ENCODE peak calls at places on chromosomes 12 and 14, in six cellular contexts. O is adrenal gland, I is suprapubic skin, W is Peyer's patch, R is HCT116, L is uterus. J is an unnamed sample.

GRCh38 chr12:86376052-86376451 is 119.9 kb upstream of the MGAT4C start:
- DNase-seq in O (no peak), I (no peak), W (no peak), R (peak), L (no peak), J (no peak)

GRCh38 chr12:80316141-80316700 is 127.8 kb upstream of the PTPRQ start:
- DNase-seq in O (no peak), I (no peak), W (no peak), R (no peak), L (no peak), J (no peak)

GRCh38 chr14:90721619-90722305 is 94.5 kb downstream of the TTC7B start:
- DNase-seq in O (no peak), I (no peak), W (no peak), R (peak), L (no peak), J (peak)

GRCh38 chr12:57756406-57757341 is 1.8 kb downstream of the MARCHF9 start:
- DNase-seq in O (no peak), I (no peak), W (peak), R (no peak), L (no peak), J (no peak)

GRCh38 chr12:68977909-68978610 is 45.1 kb upstream of the CPM start:
- DNase-seq in O (no peak), I (no peak), W (no peak), R (no peak), L (no peak), J (no peak)

GRCh38 chr12:39931857-39932256 is 174.0 kb downstream of the SLC2A13 start:
- DNase-seq in O (no peak), I (no peak), W (no peak), R (no peak), L (no peak), J (no peak)

GRCh38 chr12:80413462-80413861 is 30.6 kb upstream of the PTPRQ start:
- DNase-seq in O (no peak), I (no peak), W (no peak), R (no peak), L (no peak), J (no peak)

GRCh38 chr14:85217412-85217811 is 312.5 kb upstream of the FLRT2 start:
- DNase-seq in O (no peak), I (no peak), W (no peak), R (no peak), L (no peak), J (no peak)

GRCh38 chr12:96020314-96021003 is 14.9 kb downstream of the LTA4H start:
- DNase-seq in O (no peak), I (no peak), W (no peak), R (no peak), L (no peak), J (no peak)

GRCh38 chr12:53952335-53952694 is 2.4 kb upstream of the HOXC12 start:
- DNase-seq in O (no peak), I (no peak), W (no peak), R (no peak), L (no peak), J (no peak)

GRCh38 chr12:58291106-58291505 is 349.7 kb downstream of the ATP23 start:
- DNase-seq in O (no peak), I (no peak), W (no peak), R (no peak), L (no peak), J (no peak)

GRCh38 chr12:100404769-100405407 is 48.0 kb downstream of the SLC17A8 start:
- DNase-seq in O (no peak), I (no peak), W (no peak), R (peak), L (no peak), J (peak)

GRCh38 chr14:65403231-65403630 is 9.3 kb upstream of the FUT8 start:
- DNase-seq in O (no peak), I (no peak), W (no peak), R (no peak), L (no peak), J (no peak)

GRCh38 chr12:74539765-74540526 is 2.3 kb downstream of the ATXN7L3B start:
- DNase-seq in O (no peak), I (no peak), W (no peak), R (no peak), L (no peak), J (no peak)

GRCh38 chr12:74539261-74539660 is 1.6 kb downstream of the ATXN7L3B start:
- DNase-seq in O (no peak), I (no peak), W (no peak), R (no peak), L (no peak), J (no peak)

GRCh38 chr12:74537126-74537706 is 419 bp upstream of the ATXN7L3B start:
- DNase-seq in O (no peak), I (no peak), W (no peak), R (peak), L (no peak), J (peak)

GRCh38 chr12:74538491-74539258 is 1.0 kb downstream of the ATXN7L3B start:
- DNase-seq in O (no peak), I (no peak), W (no peak), R (no peak), L (no peak), J (no peak)

GRCh38 chr12:74537707-74538385 is at the start of gene ATXN7L3B:
- DNase-seq in O (peak), I (peak), W (peak), R (peak), L (peak), J (peak)
- TF ChIP-seq POLR2A in O (peak), I (peak), W (peak), R (peak), L (peak), J (peak)

GRCh38 chr12:121778567-121779421 is 14.7 kb downstream of the RHOF start:
- DNase-seq in O (no peak), I (no peak), W (no peak), R (no peak), L (no peak), J (no peak)
- TF ChIP-seq POLR2A in O (no peak), I (no peak), W (no peak), R (no peak), L (no peak), J (no peak)

DNA sequence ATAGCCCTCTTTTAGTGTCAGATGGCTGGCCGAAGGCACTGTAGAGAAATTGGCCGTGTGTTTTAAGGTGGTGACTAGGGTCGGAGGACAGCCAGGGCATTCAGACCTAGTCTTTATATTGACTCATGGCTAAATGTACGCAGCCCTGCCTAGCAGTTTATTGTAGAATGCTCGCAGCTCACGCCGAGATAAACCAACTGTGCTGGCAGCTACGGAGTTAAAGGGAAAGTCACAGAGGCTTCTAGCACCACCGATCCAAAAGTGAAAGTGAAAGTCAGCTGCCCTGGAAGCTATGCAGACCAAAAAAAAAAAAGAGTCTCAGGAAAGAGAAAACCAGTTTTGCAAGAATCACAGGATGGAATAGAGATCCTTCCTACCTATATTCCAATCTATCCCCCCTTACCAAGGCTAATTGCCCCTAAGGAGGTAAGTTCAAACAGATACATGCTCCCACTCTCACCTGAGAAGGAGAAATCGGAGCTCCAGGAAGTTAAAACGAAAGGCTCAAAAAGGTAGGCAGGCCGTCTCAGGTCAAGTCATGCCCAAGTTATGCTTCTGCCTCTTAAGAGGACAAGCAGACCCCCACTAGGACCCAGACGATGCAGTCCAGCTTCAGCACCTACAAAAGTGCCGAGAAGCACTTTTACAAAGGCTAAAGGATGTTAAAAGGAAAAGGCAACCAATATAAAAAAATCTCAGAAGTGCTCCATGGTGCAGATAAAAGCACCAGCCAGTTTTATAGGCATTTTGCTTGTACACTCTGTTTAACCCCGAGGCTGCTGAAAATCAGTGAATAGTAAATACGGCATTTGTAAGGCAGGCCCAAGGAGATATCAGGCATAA is 24.8 kb downstream of the KLRK1 start:
- DNase-seq in O (peak), I (no peak), W (peak), R (peak), L (peak), J (no peak)
- TF ChIP-seq POLR2A in O (no peak), I (no peak), W (peak), R (no peak), L (no peak), J (no peak)

DNA sequence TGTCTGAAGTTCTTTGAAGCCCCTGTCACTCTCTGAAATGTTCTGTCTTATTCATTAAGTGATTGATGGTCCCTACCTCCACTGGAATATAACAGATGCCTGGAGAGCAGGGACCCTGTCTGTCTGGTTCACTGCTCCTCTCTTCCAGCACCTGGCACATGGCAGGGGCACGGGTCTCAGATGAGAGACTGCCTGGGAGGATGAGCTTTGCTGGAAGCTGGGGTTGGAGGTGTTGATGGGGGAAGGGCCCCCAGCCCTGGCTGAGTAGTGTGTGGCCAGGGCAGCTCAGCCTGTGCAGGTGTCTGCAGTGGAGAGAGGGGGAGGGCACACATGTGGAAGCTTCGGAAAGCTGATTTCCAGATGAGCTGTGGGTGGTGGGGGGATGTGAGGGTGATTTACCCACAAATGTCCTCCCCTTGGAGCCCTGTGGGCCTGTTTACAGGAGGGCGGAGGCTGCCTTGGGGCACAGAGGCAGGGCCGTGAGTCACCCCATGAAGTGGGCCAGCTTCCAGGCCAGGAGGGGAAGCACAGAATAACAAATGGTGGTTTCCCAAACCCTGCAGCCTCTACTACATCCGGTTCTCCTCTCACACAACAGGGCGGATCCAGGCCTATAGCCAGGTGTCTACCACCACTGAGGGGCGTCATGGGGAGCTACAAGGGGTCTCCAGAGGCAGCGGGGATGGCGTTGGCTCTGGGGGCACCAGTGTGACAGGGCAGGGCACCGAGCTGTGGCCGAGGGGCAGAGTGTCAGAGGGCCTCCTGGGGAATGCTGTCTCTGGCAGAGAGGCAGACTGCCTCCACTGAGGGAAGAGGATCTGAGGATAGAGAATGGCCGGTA is 11.0 kb downstream of the KRT7 start:
- DNase-seq in O (peak), I (peak), W (peak), R (no peak), L (peak), J (peak)
- TF ChIP-seq POLR2A in O (peak), I (no peak), W (no peak), R (no peak), L (no peak), J (no peak)

GRCh38 chr12:92551853-92552397 is 150.9 kb upstream of the PLEKHG7 start:
- DNase-seq in O (peak), I (no peak), W (no peak), R (no peak), L (no peak), J (peak)
- TF ChIP-seq POLR2A in O (no peak), I (no peak), W (no peak), R (no peak), L (no peak), J (no peak)

DNA sequence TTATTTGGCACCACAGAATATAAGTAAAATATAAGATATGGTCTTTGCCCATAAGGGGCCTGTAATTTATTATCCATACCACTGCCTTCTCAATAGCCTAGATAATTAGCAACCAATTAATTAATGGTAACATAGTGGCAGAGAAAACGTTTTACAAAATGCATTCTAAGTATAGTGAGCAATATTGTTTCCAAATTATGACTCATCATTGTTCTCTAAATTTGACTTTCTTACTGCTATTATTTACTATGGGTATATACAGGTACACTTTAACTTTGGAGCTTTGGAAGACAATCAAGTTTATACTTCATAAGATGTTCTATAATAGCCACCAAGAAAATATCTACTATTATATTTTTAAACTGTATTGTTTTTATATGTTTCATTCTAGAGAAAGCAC is 26.7 kb downstream of the DCP1B start:
- DNase-seq in O (no peak), I (no peak), W (no peak), R (no peak), L (no peak), J (no peak)
- TF ChIP-seq POLR2A in O (no peak), I (no peak), W (no peak), R (no peak), L (no peak), J (no peak)

DNA sequence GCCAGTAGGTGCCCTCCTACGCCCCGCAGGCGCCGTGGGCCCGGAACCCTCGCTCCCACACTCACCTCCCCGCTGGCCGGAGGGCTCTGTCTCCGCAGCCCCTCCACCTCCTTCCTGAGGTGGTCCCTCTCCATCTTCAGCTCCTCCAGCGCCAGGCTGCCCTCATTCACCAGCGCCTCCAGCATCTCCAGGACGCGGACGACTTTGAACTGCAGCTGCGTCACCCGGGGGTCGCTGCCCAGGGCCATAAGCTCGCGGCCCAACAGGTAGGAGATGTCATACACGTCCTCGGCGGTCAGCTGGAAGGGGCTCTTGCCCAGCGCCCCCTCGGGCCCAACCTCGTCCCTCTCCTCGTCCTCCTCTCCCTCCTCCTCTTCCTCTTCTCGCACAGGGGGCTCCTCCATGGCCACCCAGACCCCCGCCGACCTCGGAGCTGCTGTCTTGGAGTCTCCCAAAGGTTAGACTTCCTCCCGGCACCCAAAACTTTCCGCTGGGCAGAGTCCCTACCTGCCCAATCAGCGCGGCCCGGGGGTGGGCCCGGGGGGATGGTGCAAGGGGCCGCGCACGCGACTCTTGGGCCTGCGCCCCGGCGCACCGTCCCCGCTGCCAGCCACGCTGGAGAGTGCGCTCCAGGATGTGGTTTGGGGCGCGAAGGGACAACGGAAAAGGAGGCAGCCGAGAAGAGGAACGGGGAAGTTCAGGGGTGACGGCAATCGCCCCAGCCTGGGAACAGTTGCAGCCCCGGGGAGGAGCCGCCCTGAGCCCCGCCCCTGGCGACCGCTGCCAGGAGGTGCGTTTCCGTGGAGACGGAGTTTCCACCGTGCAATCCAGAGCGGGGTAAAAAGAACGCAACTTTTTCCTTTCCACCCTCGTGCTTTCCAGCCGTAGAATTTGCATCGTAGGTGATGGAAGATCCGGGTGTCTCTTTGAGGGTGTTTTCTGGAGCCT is at the start of gene RILPL2:
- DNase-seq in O (peak), I (peak), W (peak), R (peak), L (peak), J (peak)
- TF ChIP-seq POLR2A in O (peak), I (peak), W (peak), R (no peak), L (peak), J (peak)

DNA sequence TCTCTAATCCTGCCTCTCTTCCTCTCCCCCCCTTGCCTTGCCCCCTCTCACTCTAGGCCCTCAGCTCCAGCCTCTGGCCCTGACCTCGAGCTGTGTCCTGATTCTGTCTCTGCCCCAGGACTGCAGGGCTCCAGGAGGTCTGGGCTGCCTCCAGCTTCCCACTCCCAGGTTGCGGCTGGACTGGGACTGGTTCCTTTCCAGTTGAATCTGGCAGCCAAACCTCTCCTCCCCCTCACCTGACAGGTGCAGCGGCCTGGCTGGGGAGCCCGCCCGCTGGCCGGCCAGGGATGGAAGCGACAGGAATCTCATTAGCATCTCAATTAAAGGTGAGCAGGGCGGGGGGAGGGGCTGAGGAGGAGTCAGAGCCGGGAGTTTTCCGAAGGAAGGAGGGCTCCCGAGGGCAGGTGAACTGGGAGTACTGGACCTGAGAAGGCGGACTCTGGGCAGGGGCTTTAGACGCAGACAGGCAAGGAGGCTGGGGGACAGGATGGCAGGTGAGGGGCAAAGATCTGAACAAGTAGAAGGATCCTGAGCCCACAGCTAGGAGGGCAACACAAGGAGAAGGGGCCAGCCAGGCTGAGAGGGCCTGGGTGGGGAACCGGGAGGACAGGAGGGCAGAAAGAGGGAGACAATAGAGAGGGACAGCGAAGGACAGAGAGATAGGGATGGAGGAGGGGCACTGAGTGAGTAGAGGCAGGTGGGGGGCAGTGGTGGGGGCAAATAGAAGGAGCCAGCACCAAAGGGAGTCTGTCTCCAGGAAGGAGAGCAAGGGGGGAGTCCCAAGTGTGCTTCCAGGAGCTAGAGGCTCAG is at the start of gene SCNN1A:
- DNase-seq in O (peak), I (no peak), W (peak), R (no peak), L (peak), J (no peak)
- TF ChIP-seq POLR2A in O (no peak), I (no peak), W (peak), R (no peak), L (peak), J (no peak)

DNA sequence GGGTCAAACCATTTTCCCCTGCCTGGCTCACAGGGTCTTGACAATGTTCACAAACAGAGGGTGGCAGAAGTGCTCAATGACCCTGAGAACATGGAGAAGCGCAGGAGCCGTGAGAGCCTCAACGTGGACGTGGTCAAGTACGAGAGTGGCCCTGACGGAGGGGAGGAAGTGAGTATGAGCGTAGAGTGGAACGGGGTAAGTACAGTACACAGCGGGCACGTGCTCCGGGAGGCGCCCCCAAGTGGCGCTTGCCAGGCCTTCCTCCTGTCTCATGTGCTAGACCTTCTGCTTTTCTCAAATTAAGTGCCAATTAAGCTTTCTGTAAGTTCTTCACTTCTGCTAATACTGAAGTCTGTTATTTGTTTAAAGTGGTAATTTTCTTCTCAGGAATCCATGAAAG is 35.9 kb downstream of the XRCC3 start:
- DNase-seq in O (peak), I (no peak), W (no peak), R (peak), L (no peak), J (no peak)
- TF ChIP-seq POLR2A in O (no peak), I (no peak), W (no peak), R (no peak), L (no peak), J (no peak)

GRCh38 chr12:104356231-104357115 is 52.9 kb downstream of the EID3 start:
- DNase-seq in O (no peak), I (no peak), W (no peak), R (no peak), L (no peak), J (no peak)
- TF ChIP-seq POLR2A in O (no peak), I (no peak), W (no peak), R (no peak), L (no peak), J (no peak)

J was measured in H54.